ENCODE peak calls at places on chromosomes 7 and 10, in four cellular contexts. One of them, this sample, is unnamed.

GRCh38 chr7:159144756-159145543 is at the start of gene VIPR2:
- DNase-seq in right atrium auricular region: no peak
- DNase-seq in upper lobe of left lung: no peak
- DNase-seq in CD8-positive, alpha-beta T cell: no peak
- DNase-seq in this sample: no peak

GRCh38 chr10:49278497-49278902 is 20.5 kb upstream of the C10orf71 start:
- DNase-seq in right atrium auricular region: no peak
- DNase-seq in upper lobe of left lung: no peak
- DNase-seq in CD8-positive, alpha-beta T cell: no peak
- DNase-seq in this sample: no peak

GRCh38 chr7:72492446-72492845 is 80.3 kb upstream of the CALN1 start:
- DNase-seq in right atrium auricular region: no peak
- DNase-seq in upper lobe of left lung: no peak
- DNase-seq in CD8-positive, alpha-beta T cell: no peak
- DNase-seq in this sample: no peak

GRCh38 chr10:86139066-86139657 is 227.4 kb downstream of the GRID1 start:
- DNase-seq in right atrium auricular region: no peak
- DNase-seq in upper lobe of left lung: no peak
- DNase-seq in CD8-positive, alpha-beta T cell: no peak
- DNase-seq in this sample: no peak

GRCh38 chr7:50978633-50979215 is 196.0 kb upstream of the GRB10 start:
- DNase-seq in right atrium auricular region: no peak
- DNase-seq in upper lobe of left lung: no peak
- DNase-seq in CD8-positive, alpha-beta T cell: no peak
- DNase-seq in this sample: no peak

GRCh38 chr10:1268856-1269255 is 212.7 kb downstream of the WDR37 start:
- DNase-seq in right atrium auricular region: no peak
- DNase-seq in upper lobe of left lung: no peak
- DNase-seq in CD8-positive, alpha-beta T cell: no peak
- DNase-seq in this sample: no peak

GRCh38 chr10:49115015-49115795 is at the start of gene VSTM4:
- DNase-seq in right atrium auricular region: peak
- DNase-seq in upper lobe of left lung: no peak
- DNase-seq in CD8-positive, alpha-beta T cell: no peak
- DNase-seq in this sample: peak

GRCh38 chr7:55224810-55225209 is 140.3 kb upstream of the LANCL2 start:
- DNase-seq in right atrium auricular region: no peak
- DNase-seq in upper lobe of left lung: no peak
- DNase-seq in CD8-positive, alpha-beta T cell: no peak
- DNase-seq in this sample: no peak

GRCh38 chr10:72086466-72087391 is 1.6 kb downstream of the SPOCK2 start:
- DNase-seq in right atrium auricular region: no peak
- DNase-seq in upper lobe of left lung: peak
- DNase-seq in CD8-positive, alpha-beta T cell: peak
- DNase-seq in this sample: no peak

GRCh38 chr7:18558910-18559309 is 63.4 kb downstream of the HDAC9 start:
- DNase-seq in right atrium auricular region: no peak
- DNase-seq in upper lobe of left lung: no peak
- DNase-seq in CD8-positive, alpha-beta T cell: no peak
- DNase-seq in this sample: no peak

GRCh38 chr10:122139627-122140151 is 131.4 kb upstream of the BTBD16 start:
- DNase-seq in right atrium auricular region: peak
- DNase-seq in upper lobe of left lung: no peak
- DNase-seq in CD8-positive, alpha-beta T cell: no peak
- DNase-seq in this sample: no peak

GRCh38 chr7:71793251-71793650 is 618.9 kb downstream of the CALN1 start:
- DNase-seq in right atrium auricular region: no peak
- DNase-seq in upper lobe of left lung: no peak
- DNase-seq in CD8-positive, alpha-beta T cell: no peak
- DNase-seq in this sample: no peak

GRCh38 chr10:56551037-56551436 is 190.0 kb upstream of the ZWINT start:
- DNase-seq in right atrium auricular region: no peak
- DNase-seq in upper lobe of left lung: no peak
- DNase-seq in CD8-positive, alpha-beta T cell: no peak
- DNase-seq in this sample: no peak

GRCh38 chr7:155007947-155008346 is 5.0 kb upstream of the PAXIP1 start:
- DNase-seq in right atrium auricular region: no peak
- DNase-seq in upper lobe of left lung: no peak
- DNase-seq in CD8-positive, alpha-beta T cell: peak
- DNase-seq in this sample: no peak

GRCh38 chr7:7761974-7762769 is 43.8 kb upstream of the RPA3 start:
- DNase-seq in right atrium auricular region: no peak
- DNase-seq in upper lobe of left lung: no peak
- DNase-seq in CD8-positive, alpha-beta T cell: peak
- DNase-seq in this sample: no peak

GRCh38 chr7:22486597-22486996 is 13.4 kb downstream of the STEAP1B start:
- DNase-seq in right atrium auricular region: no peak
- DNase-seq in upper lobe of left lung: no peak
- DNase-seq in CD8-positive, alpha-beta T cell: no peak
- DNase-seq in this sample: no peak

GRCh38 chr7:57772126-57772924 is 322.3 kb downstream of the ZNF716 start:
- DNase-seq in right atrium auricular region: no peak
- DNase-seq in upper lobe of left lung: no peak
- DNase-seq in CD8-positive, alpha-beta T cell: no peak
- DNase-seq in this sample: no peak

GRCh38 chr10:131242007-131242406 is 69.5 kb downstream of the TCERG1L start:
- DNase-seq in right atrium auricular region: no peak
- DNase-seq in upper lobe of left lung: no peak
- DNase-seq in CD8-positive, alpha-beta T cell: no peak
- DNase-seq in this sample: peak

GRCh38 chr10:132306951-132307751 is 599 bp downstream of the STK32C start:
- DNase-seq in right atrium auricular region: no peak
- DNase-seq in upper lobe of left lung: peak
- DNase-seq in CD8-positive, alpha-beta T cell: no peak
- DNase-seq in this sample: no peak

GRCh38 chr7:155233703-155234492 is 63.8 kb upstream of the INSIG1 start:
- DNase-seq in right atrium auricular region: no peak
- DNase-seq in upper lobe of left lung: no peak
- DNase-seq in CD8-positive, alpha-beta T cell: no peak
- DNase-seq in this sample: no peak

GRCh38 chr7:116952640-116953371 is 495 bp upstream of the ST7 start:
- DNase-seq in right atrium auricular region: peak
- DNase-seq in upper lobe of left lung: peak
- DNase-seq in CD8-positive, alpha-beta T cell: no peak
- DNase-seq in this sample: no peak

GRCh38 chr7:100476903-100477870 is 1.8 kb downstream of the TSC22D4 start:
- DNase-seq in right atrium auricular region: no peak
- DNase-seq in upper lobe of left lung: peak
- DNase-seq in CD8-positive, alpha-beta T cell: no peak
- DNase-seq in this sample: no peak

GRCh38 chr7:33771422-33771821 is 133.9 kb upstream of the BMPER start:
- DNase-seq in right atrium auricular region: no peak
- DNase-seq in upper lobe of left lung: no peak
- DNase-seq in CD8-positive, alpha-beta T cell: no peak
- DNase-seq in this sample: no peak

GRCh38 chr7:129434846-129435318 is 650 bp downstream of the STRIP2 start:
- DNase-seq in right atrium auricular region: no peak
- DNase-seq in upper lobe of left lung: peak
- DNase-seq in CD8-positive, alpha-beta T cell: no peak
- DNase-seq in this sample: no peak

GRCh38 chr7:81482600-81483186 is 287.2 kb downstream of the HGF start:
- DNase-seq in right atrium auricular region: no peak
- DNase-seq in upper lobe of left lung: no peak
- DNase-seq in CD8-positive, alpha-beta T cell: no peak
- DNase-seq in this sample: no peak

GRCh38 chr10:133441780-133442179 is 12.0 kb upstream of the SCART1 start:
- DNase-seq in right atrium auricular region: peak
- DNase-seq in upper lobe of left lung: no peak
- DNase-seq in CD8-positive, alpha-beta T cell: no peak
- DNase-seq in this sample: no peak

GRCh38 chr10:26627320-26627719 is 70.2 kb upstream of the PDSS1 start:
- DNase-seq in right atrium auricular region: no peak
- DNase-seq in upper lobe of left lung: no peak
- DNase-seq in CD8-positive, alpha-beta T cell: no peak
- DNase-seq in this sample: no peak

GRCh38 chr7:34315032-34315431 is 343.0 kb upstream of the NPSR1 start:
- DNase-seq in right atrium auricular region: no peak
- DNase-seq in upper lobe of left lung: no peak
- DNase-seq in CD8-positive, alpha-beta T cell: no peak
- DNase-seq in this sample: no peak

GRCh38 chr7:132666076-132666775 is 90.0 kb upstream of the PLXNA4 start:
- DNase-seq in right atrium auricular region: no peak
- DNase-seq in upper lobe of left lung: no peak
- DNase-seq in CD8-positive, alpha-beta T cell: no peak
- DNase-seq in this sample: no peak

GRCh38 chr7:114190387-114190786 is 224.2 kb upstream of the FOXP2 start:
- DNase-seq in right atrium auricular region: no peak
- DNase-seq in upper lobe of left lung: no peak
- DNase-seq in CD8-positive, alpha-beta T cell: no peak
- DNase-seq in this sample: no peak

GRCh38 chr7:147635288-147635687 is 955.3 kb upstream of the C7orf33 start:
- DNase-seq in right atrium auricular region: no peak
- DNase-seq in upper lobe of left lung: no peak
- DNase-seq in CD8-positive, alpha-beta T cell: no peak
- DNase-seq in this sample: no peak

GRCh38 chr7:140059288-140060242 is 3.2 kb downstream of the PARP12 start:
- DNase-seq in right atrium auricular region: peak
- DNase-seq in upper lobe of left lung: peak
- DNase-seq in CD8-positive, alpha-beta T cell: peak
- DNase-seq in this sample: no peak

GRCh38 chr7:155965010-155965409 is 152.7 kb upstream of the SHH start:
- DNase-seq in right atrium auricular region: no peak
- DNase-seq in upper lobe of left lung: no peak
- DNase-seq in CD8-positive, alpha-beta T cell: no peak
- DNase-seq in this sample: no peak

GRCh38 chr7:18570890-18571478 is 75.4 kb downstream of the HDAC9 start:
- DNase-seq in right atrium auricular region: no peak
- DNase-seq in upper lobe of left lung: no peak
- DNase-seq in CD8-positive, alpha-beta T cell: no peak
- DNase-seq in this sample: no peak

GRCh38 chr7:80632074-80632473 is 6.4 kb upstream of the CD36 start:
- DNase-seq in right atrium auricular region: no peak
- DNase-seq in upper lobe of left lung: no peak
- DNase-seq in CD8-positive, alpha-beta T cell: no peak
- DNase-seq in this sample: no peak

GRCh38 chr7:2114052-2114451 is 118.7 kb downstream of the MAD1L1 start:
- DNase-seq in right atrium auricular region: no peak
- DNase-seq in upper lobe of left lung: no peak
- DNase-seq in CD8-positive, alpha-beta T cell: no peak
- DNase-seq in this sample: no peak

GRCh38 chr10:91816986-91817385 is 18.8 kb downstream of the TNKS2 start:
- DNase-seq in right atrium auricular region: no peak
- DNase-seq in upper lobe of left lung: no peak
- DNase-seq in CD8-positive, alpha-beta T cell: no peak
- DNase-seq in this sample: no peak
- TF ChIP-seq CTCF in right atrium auricular region: no peak
- TF ChIP-seq CTCF in upper lobe of left lung: no peak
- TF ChIP-seq CTCF in CD8-positive, alpha-beta T cell: no peak
- TF ChIP-seq CTCF in this sample: no peak

DNA sequence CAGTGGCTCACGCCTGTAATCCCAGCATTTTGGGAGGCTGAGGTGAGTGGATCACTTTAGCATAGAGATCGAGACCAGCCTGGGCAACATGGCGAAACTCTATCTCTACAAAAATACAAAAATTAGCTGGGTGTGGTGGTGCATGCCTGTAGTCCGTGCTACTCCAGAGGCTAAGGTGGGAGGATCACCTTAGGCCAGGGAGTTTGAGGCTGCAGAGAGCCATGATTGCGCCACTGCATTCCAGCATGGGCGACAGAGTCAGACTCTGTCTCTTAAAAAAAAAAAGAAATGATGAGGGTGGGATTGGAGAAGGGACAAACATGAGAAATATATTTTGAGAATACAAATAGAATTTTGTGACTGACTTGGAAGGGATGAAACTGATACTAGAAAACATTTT is 76.9 kb downstream of the SHOC2 start:
- DNase-seq in right atrium auricular region: no peak
- DNase-seq in upper lobe of left lung: no peak
- DNase-seq in CD8-positive, alpha-beta T cell: no peak
- DNase-seq in this sample: no peak
- TF ChIP-seq CTCF in right atrium auricular region: no peak
- TF ChIP-seq CTCF in upper lobe of left lung: no peak
- TF ChIP-seq CTCF in CD8-positive, alpha-beta T cell: no peak
- TF ChIP-seq CTCF in this sample: no peak

GRCh38 chr10:15990523-15991129 is 130.3 kb upstream of the MINDY3 start:
- DNase-seq in right atrium auricular region: no peak
- DNase-seq in upper lobe of left lung: no peak
- DNase-seq in CD8-positive, alpha-beta T cell: no peak
- DNase-seq in this sample: no peak
- TF ChIP-seq CTCF in right atrium auricular region: no peak
- TF ChIP-seq CTCF in upper lobe of left lung: no peak
- TF ChIP-seq CTCF in CD8-positive, alpha-beta T cell: no peak
- TF ChIP-seq CTCF in this sample: no peak

DNA sequence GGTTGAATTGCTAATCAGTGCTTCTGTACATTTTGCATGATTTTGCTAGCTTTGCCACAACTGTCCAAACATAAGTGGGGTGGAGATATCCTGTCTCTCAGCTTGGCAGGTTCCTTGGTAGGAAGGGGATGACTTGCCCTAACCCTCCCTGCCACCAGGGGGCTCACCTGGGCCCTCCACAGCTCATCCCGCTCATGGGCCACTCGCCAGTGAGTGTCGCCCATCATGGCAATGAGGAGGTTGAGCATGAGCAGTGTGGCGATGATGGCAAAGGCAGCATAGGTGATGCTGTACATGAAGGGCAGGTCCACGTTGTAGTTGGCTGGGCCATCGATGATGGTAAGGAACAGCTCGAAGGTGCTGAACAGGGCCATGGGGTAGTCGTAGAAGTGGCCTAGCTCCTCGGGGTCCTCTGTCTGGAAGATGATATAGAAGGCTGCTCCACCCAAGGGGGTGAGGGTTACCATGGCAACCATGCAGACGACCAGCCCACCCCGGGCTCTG is 12.2 kb downstream of the TRPV6 start:
- DNase-seq in right atrium auricular region: no peak
- DNase-seq in upper lobe of left lung: no peak
- DNase-seq in CD8-positive, alpha-beta T cell: no peak
- DNase-seq in this sample: no peak
- TF ChIP-seq CTCF in right atrium auricular region: no peak
- TF ChIP-seq CTCF in upper lobe of left lung: peak
- TF ChIP-seq CTCF in CD8-positive, alpha-beta T cell: no peak
- TF ChIP-seq CTCF in this sample: no peak

This sample was measured in mesothelial cell of epicardium.